ENCODE peak calls at places on chromosomes 5 and 9, in eight cellular contexts. J is glutamatergic neuron, D is HCT116, W is GM06990, L is spleen, N is cardiac fibroblast, X is colonic mucosa, K is AG09309. Q is an unnamed sample.

GRCh38 chr9:86604741-86605140 is 250.5 kb upstream of the TUT7 start:
- DNase-seq in J (no peak), D (no peak), W (no peak), L (no peak), N (no peak), X (no peak), K (peak), Q (no peak)

GRCh38 chr9:87512321-87512720 is 14.7 kb downstream of the DAPK1 start:
- DNase-seq in J (no peak), D (no peak), W (no peak), L (no peak), N (no peak), X (no peak), K (no peak), Q (no peak)

GRCh38 chr5:131171276-131171815 is 602 bp downstream of the LYRM7 start:
- DNase-seq in J (no peak), D (no peak), W (no peak), L (no peak), N (no peak), X (peak), K (no peak), Q (no peak)

GRCh38 chr5:95130951-95131350 is 153.9 kb downstream of the MCTP1 start:
- DNase-seq in J (no peak), D (no peak), W (no peak), L (no peak), N (no peak), X (no peak), K (no peak), Q (no peak)

GRCh38 chr5:156147251-156147947 is 179.6 kb upstream of the SGCD start:
- DNase-seq in J (no peak), D (no peak), W (no peak), L (no peak), N (peak), X (no peak), K (peak), Q (no peak)

GRCh38 chr5:95543017-95543705 is 11.6 kb downstream of the SKIC3 start:
- DNase-seq in J (no peak), D (no peak), W (no peak), L (no peak), N (no peak), X (no peak), K (no peak), Q (no peak)

GRCh38 chr5:55866934-55867333 is 15.8 kb downstream of the IL31RA start:
- DNase-seq in J (no peak), D (no peak), W (no peak), L (no peak), N (no peak), X (no peak), K (no peak), Q (no peak)

GRCh38 chr9:29208670-29209069 is 1635.4 kb upstream of the C9orf72 start:
- DNase-seq in J (no peak), D (no peak), W (no peak), L (no peak), N (no peak), X (no peak), K (no peak), Q (no peak)

GRCh38 chr5:78621269-78621871 is 27.2 kb downstream of the LHFPL2 start:
- DNase-seq in J (no peak), D (no peak), W (no peak), L (no peak), N (no peak), X (no peak), K (no peak), Q (no peak)

GRCh38 chr5:111143910-111144309 is 51.8 kb downstream of the WDR36 start:
- DNase-seq in J (no peak), D (no peak), W (no peak), L (no peak), N (peak), X (no peak), K (peak), Q (no peak)

GRCh38 chr9:83296123-83296522 is 233.2 kb upstream of the RASEF start:
- DNase-seq in J (no peak), D (no peak), W (no peak), L (no peak), N (no peak), X (no peak), K (no peak), Q (peak)

GRCh38 chr9:18393340-18394130 is 80.4 kb upstream of the ADAMTSL1 start:
- DNase-seq in J (no peak), D (peak), W (no peak), L (no peak), N (peak), X (peak), K (peak), Q (no peak)

GRCh38 chr9:104263942-104264341 is 169.8 kb downstream of the SMC2 start:
- DNase-seq in J (no peak), D (no peak), W (no peak), L (no peak), N (no peak), X (no peak), K (no peak), Q (no peak)

GRCh38 chr9:87753313-87753712 is 27.4 kb downstream of the CTSL start:
- DNase-seq in J (no peak), D (no peak), W (no peak), L (no peak), N (no peak), X (no peak), K (no peak), Q (no peak)

GRCh38 chr5:145943674-145944121 is 7.3 kb downstream of the SH3RF2 start:
- DNase-seq in J (no peak), D (peak), W (no peak), L (no peak), N (peak), X (peak), K (no peak), Q (no peak)

GRCh38 chr5:172163346-172163745 is 24.7 kb downstream of the STK10 start:
- DNase-seq in J (no peak), D (no peak), W (no peak), L (no peak), N (peak), X (no peak), K (no peak), Q (no peak)

GRCh38 chr5:178068293-178068692 is 45.0 kb upstream of the N4BP3 start:
- DNase-seq in J (peak), D (no peak), W (peak), L (peak), N (no peak), X (no peak), K (no peak), Q (no peak)

GRCh38 chr5:160342413-160342941 is 27.9 kb downstream of the C1QTNF2 start:
- DNase-seq in J (no peak), D (no peak), W (no peak), L (no peak), N (peak), X (no peak), K (peak), Q (no peak)

GRCh38 chr5:14165375-14166091 is 22.4 kb downstream of the TRIO start:
- DNase-seq in J (no peak), D (peak), W (no peak), L (no peak), N (peak), X (no peak), K (no peak), Q (no peak)

GRCh38 chr9:137621131-137621757 is 2.4 kb downstream of the EHMT1 start:
- DNase-seq in J (no peak), D (no peak), W (no peak), L (peak), N (peak), X (no peak), K (no peak), Q (no peak)
- TF ChIP-seq CTCF in J (peak), D (peak), W (peak), L (peak), N (peak), X (no peak), K (peak), Q (peak)

DNA sequence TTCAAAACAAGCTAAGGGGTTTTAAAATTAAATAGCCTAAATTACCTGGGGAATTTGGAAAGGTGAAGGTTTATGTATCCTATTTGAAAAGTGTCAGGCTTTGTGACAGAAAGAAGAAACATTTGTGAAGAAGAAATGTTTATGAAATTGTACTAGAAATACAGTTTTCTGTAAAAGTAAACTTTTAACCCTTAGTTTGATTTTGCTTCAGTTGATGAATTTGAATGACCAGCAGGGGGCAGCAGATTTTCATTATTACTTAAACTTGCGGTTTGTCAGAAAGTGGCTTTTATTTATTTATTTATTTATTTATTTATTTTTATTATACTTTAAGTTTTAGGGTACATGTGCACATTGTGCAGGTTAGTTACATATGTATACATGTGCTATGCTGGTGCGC is 58.1 kb downstream of the NNT start:
- DNase-seq in J (no peak), D (peak), W (no peak), L (no peak), N (peak), X (no peak), K (no peak), Q (peak)
- TF ChIP-seq CTCF in J (peak), D (peak), W (peak), L (peak), N (peak), X (peak), K (peak), Q (peak)

DNA sequence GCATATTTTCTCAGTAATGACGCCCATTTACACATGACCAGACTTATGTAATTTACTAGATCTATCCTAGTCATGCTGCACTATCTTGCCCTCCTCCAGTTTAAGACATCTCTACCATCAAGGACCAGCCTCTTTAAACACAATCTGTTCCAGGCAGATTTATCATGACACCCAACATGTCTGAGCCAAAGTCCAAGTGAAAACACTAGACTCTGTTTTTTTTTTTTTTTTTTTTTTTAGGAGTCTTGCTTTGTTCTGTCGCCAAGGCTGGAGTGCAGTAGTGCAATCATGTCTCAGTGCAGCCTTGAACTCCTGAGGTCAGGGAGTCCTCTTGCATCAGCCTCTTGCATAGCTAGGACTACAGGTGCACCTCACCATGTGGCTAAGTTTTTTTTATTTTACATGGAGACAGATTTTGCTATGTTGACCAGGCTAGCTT is 354.6 kb downstream of the ARRDC3 start:
- DNase-seq in J (no peak), D (no peak), W (no peak), L (no peak), N (no peak), X (peak), K (no peak), Q (no peak)
- TF ChIP-seq CTCF in J (no peak), D (no peak), W (no peak), L (no peak), N (no peak), X (no peak), K (no peak), Q (no peak)

GRCh38 chr9:98453589-98454311 is 198.3 kb upstream of the TBC1D2 start:
- DNase-seq in J (no peak), D (no peak), W (no peak), L (no peak), N (no peak), X (no peak), K (no peak), Q (no peak)
- TF ChIP-seq CTCF in J (no peak), D (no peak), W (no peak), L (no peak), N (no peak), X (no peak), K (no peak), Q (no peak)

Q was measured in nephron progenitor cell.